ENCODE peak calls at places on chromosomes 11 and 22, in nine cellular contexts. One of them, this sample, is unnamed.

GRCh38 chr11:101516546-101516945 is 67.3 kb downstream of the TRPC6 start:
- DNase-seq in hypothalamus: no peak
- DNase-seq in pons: no peak
- DNase-seq in NCI-H774: no peak
- DNase-seq in ureter: no peak
- DNase-seq in stimulated activated CD4-positive, alpha-beta T cell treated with anti-CD3 and anti-CD28 coated beads, Interleukin-4, amount 100 ng/mL, for 1 hour: no peak
- DNase-seq in NCI-H1417: no peak
- DNase-seq in HFFc6: no peak
- DNase-seq in neural progenitor cell: no peak
- DNase-seq in this sample: no peak

GRCh38 chr22:49351761-49352221 is 475.9 kb downstream of the BRD1 start:
- DNase-seq in hypothalamus: no peak
- DNase-seq in pons: no peak
- DNase-seq in NCI-H774: no peak
- DNase-seq in ureter: no peak
- DNase-seq in stimulated activated CD4-positive, alpha-beta T cell treated with anti-CD3 and anti-CD28 coated beads, Interleukin-4, amount 100 ng/mL, for 1 hour: no peak
- DNase-seq in NCI-H1417: no peak
- DNase-seq in HFFc6: no peak
- DNase-seq in neural progenitor cell: no peak
- DNase-seq in this sample: peak; percentile 74

GRCh38 chr11:64848779-64849599 is 4.5 kb upstream of the CDC42BPG start:
- DNase-seq in hypothalamus: no peak
- DNase-seq in pons: no peak
- DNase-seq in NCI-H774: no peak
- DNase-seq in ureter: no peak
- DNase-seq in stimulated activated CD4-positive, alpha-beta T cell treated with anti-CD3 and anti-CD28 coated beads, Interleukin-4, amount 100 ng/mL, for 1 hour: no peak
- DNase-seq in NCI-H1417: peak; percentile 22
- DNase-seq in HFFc6: no peak
- DNase-seq in neural progenitor cell: peak; percentile 69
- DNase-seq in this sample: no peak

GRCh38 chr22:26502688-26503561 is 9.3 kb downstream of the TFIP11 start:
- DNase-seq in hypothalamus: no peak
- DNase-seq in pons: peak; percentile 47
- DNase-seq in NCI-H774: no peak
- DNase-seq in ureter: no peak
- DNase-seq in stimulated activated CD4-positive, alpha-beta T cell treated with anti-CD3 and anti-CD28 coated beads, Interleukin-4, amount 100 ng/mL, for 1 hour: peak; percentile 33
- DNase-seq in NCI-H1417: no peak
- DNase-seq in HFFc6: peak; percentile 33
- DNase-seq in neural progenitor cell: peak; percentile 80
- DNase-seq in this sample: no peak

GRCh38 chr11:8086571-8086970 is 5.6 kb downstream of the TUB start:
- DNase-seq in hypothalamus: no peak
- DNase-seq in pons: no peak
- DNase-seq in NCI-H774: no peak
- DNase-seq in ureter: no peak
- DNase-seq in stimulated activated CD4-positive, alpha-beta T cell treated with anti-CD3 and anti-CD28 coated beads, Interleukin-4, amount 100 ng/mL, for 1 hour: no peak
- DNase-seq in NCI-H1417: no peak
- DNase-seq in HFFc6: no peak
- DNase-seq in neural progenitor cell: no peak
- DNase-seq in this sample: no peak

GRCh38 chr22:19149047-19149883 is 827 bp downstream of the GSC2 start:
- DNase-seq in hypothalamus: no peak
- DNase-seq in pons: no peak
- DNase-seq in NCI-H774: no peak
- DNase-seq in ureter: no peak
- DNase-seq in stimulated activated CD4-positive, alpha-beta T cell treated with anti-CD3 and anti-CD28 coated beads, Interleukin-4, amount 100 ng/mL, for 1 hour: peak; percentile 30
- DNase-seq in NCI-H1417: no peak
- DNase-seq in HFFc6: no peak
- DNase-seq in neural progenitor cell: peak; percentile 67
- DNase-seq in this sample: no peak

GRCh38 chr11:124297921-124298320 is 15.8 kb downstream of the OR8D1 start:
- DNase-seq in hypothalamus: no peak
- DNase-seq in pons: no peak
- DNase-seq in NCI-H774: no peak
- DNase-seq in ureter: no peak
- DNase-seq in stimulated activated CD4-positive, alpha-beta T cell treated with anti-CD3 and anti-CD28 coated beads, Interleukin-4, amount 100 ng/mL, for 1 hour: no peak
- DNase-seq in NCI-H1417: no peak
- DNase-seq in HFFc6: no peak
- DNase-seq in neural progenitor cell: no peak
- DNase-seq in this sample: no peak

GRCh38 chr11:59614277-59615131 is 1.1 kb downstream of the OSBP start:
- DNase-seq in hypothalamus: no peak
- DNase-seq in pons: peak; percentile 32
- DNase-seq in NCI-H774: no peak
- DNase-seq in ureter: no peak
- DNase-seq in stimulated activated CD4-positive, alpha-beta T cell treated with anti-CD3 and anti-CD28 coated beads, Interleukin-4, amount 100 ng/mL, for 1 hour: no peak
- DNase-seq in NCI-H1417: no peak
- DNase-seq in HFFc6: no peak
- DNase-seq in neural progenitor cell: no peak
- DNase-seq in this sample: no peak

GRCh38 chr11:123084454-123084853 is 22.5 kb upstream of the HSPA8 start:
- DNase-seq in hypothalamus: no peak
- DNase-seq in pons: no peak
- DNase-seq in NCI-H774: no peak
- DNase-seq in ureter: no peak
- DNase-seq in stimulated activated CD4-positive, alpha-beta T cell treated with anti-CD3 and anti-CD28 coated beads, Interleukin-4, amount 100 ng/mL, for 1 hour: no peak
- DNase-seq in NCI-H1417: no peak
- DNase-seq in HFFc6: no peak
- DNase-seq in neural progenitor cell: no peak
- DNase-seq in this sample: no peak

GRCh38 chr22:17258015-17258827 is 39.0 kb upstream of the ADA2 start:
- DNase-seq in hypothalamus: peak; percentile 7
- DNase-seq in pons: peak; percentile 54
- DNase-seq in NCI-H774: peak; percentile 82
- DNase-seq in ureter: peak; percentile 83
- DNase-seq in stimulated activated CD4-positive, alpha-beta T cell treated with anti-CD3 and anti-CD28 coated beads, Interleukin-4, amount 100 ng/mL, for 1 hour: peak; percentile 38
- DNase-seq in NCI-H1417: peak; percentile 68
- DNase-seq in HFFc6: no peak
- DNase-seq in neural progenitor cell: peak; percentile 88
- DNase-seq in this sample: peak; percentile 85

GRCh38 chr22:36551096-36551495 is 22.1 kb upstream of the EIF3D start:
- DNase-seq in hypothalamus: no peak
- DNase-seq in pons: no peak
- DNase-seq in NCI-H774: no peak
- DNase-seq in ureter: no peak
- DNase-seq in stimulated activated CD4-positive, alpha-beta T cell treated with anti-CD3 and anti-CD28 coated beads, Interleukin-4, amount 100 ng/mL, for 1 hour: no peak
- DNase-seq in NCI-H1417: no peak
- DNase-seq in HFFc6: no peak
- DNase-seq in neural progenitor cell: no peak
- DNase-seq in this sample: no peak